ENCODE peak calls at places on chromosomes 16 and 17, in six cellular contexts. J is substantia nigra, Q is SHP77, W is upper lobe of right lung, R is left ventricle myocardium inferior, N is tibial nerve. H is an unnamed sample.

GRCh38 chr16:4293181-4293716 is 20.4 kb upstream of the TFAP4 start:
- DNase-seq in N (no peak), W (no peak), J (no peak), Q (no peak), R (no peak), H (no peak)

GRCh38 chr16:85385463-85386331 is 227.4 kb upstream of the GSE1 start:
- DNase-seq in W (peak; percentile 59), Q (no peak), R (peak; percentile 10), J (no peak), N (no peak), H (peak; percentile 11)

GRCh38 chr16:11783319-11784047 is 13.6 kb downstream of the ZC3H7A start:
- DNase-seq in R (no peak), Q (no peak), W (no peak), N (no peak), J (no peak), H (no peak)

GRCh38 chr16:89105599-89106151 is 12.0 kb downstream of the ACSF3 start:
- DNase-seq in N (no peak), J (no peak), W (peak; percentile 58), R (no peak), Q (no peak), H (no peak)

GRCh38 chr17:72413077-72414031 is 292.5 kb downstream of the SOX9 start:
- DNase-seq in R (no peak), N (no peak), J (no peak), Q (no peak), W (no peak), H (no peak)

GRCh38 chr16:17370233-17371013 is 100.3 kb downstream of the XYLT1 start:
- DNase-seq in N (no peak), Q (peak; percentile 11), R (no peak), J (no peak), W (no peak), H (no peak)

GRCh38 chr16:28531777-28532744 is 6.7 kb downstream of the NUPR1 start:
- DNase-seq in J (no peak), N (peak; percentile 87), W (peak; percentile 91), R (peak; percentile 83), Q (no peak), H (peak; percentile 69)

GRCh38 chr17:21460358-21460757 is 84.2 kb downstream of the KCNJ12 start:
- DNase-seq in W (no peak), J (no peak), R (no peak), Q (no peak), N (peak; percentile 27), H (no peak)

GRCh38 chr17:795721-796120 is 13.6 kb downstream of the MRM3 start:
- DNase-seq in W (no peak), R (no peak), N (no peak), J (no peak), Q (no peak), H (no peak)

GRCh38 chr17:2421315-2422147 is 20.7 kb upstream of the MNT start:
- DNase-seq in W (no peak), N (no peak), R (no peak), J (no peak), Q (no peak), H (peak; percentile 41)

GRCh38 chr16:21116148-21116693 is 34.4 kb downstream of the DNAH3 start:
- DNase-seq in J (no peak), Q (no peak), R (no peak), N (no peak), W (no peak), H (no peak)

GRCh38 chr16:24070851-24071250 is 185.3 kb upstream of the CACNG3 start:
- DNase-seq in W (no peak), J (no peak), Q (peak; percentile 14), N (no peak), R (no peak), H (peak; percentile 70)

GRCh38 chr17:82655038-82655479 is 6.8 kb upstream of the WDR45B start:
- DNase-seq in R (no peak), N (no peak), W (no peak), J (no peak), Q (no peak), H (no peak)

GRCh38 chr17:77942111-77942988 is 16.2 kb upstream of the TNRC6C start:
- DNase-seq in N (peak; percentile 36), R (peak; percentile 30), Q (no peak), W (no peak), J (peak; percentile 81), H (no peak)

GRCh38 chr16:59342669-59343068 is 608.6 kb upstream of the GOT2 start:
- DNase-seq in N (no peak), J (no peak), Q (no peak), R (no peak), W (no peak), H (no peak)

GRCh38 chr16:12158428-12158827 is 181.9 kb downstream of the SNX29 start:
- DNase-seq in R (no peak), N (no peak), J (no peak), Q (no peak), W (peak; percentile 25), H (no peak)

GRCh38 chr16:974606-975312 is 4.0 kb upstream of the LMF1 start:
- DNase-seq in R (no peak), J (peak; percentile 69), W (no peak), Q (no peak), N (no peak), H (no peak)

GRCh38 chr16:48231675-48232214 is 12.4 kb upstream of the LONP2 start:
- DNase-seq in R (peak; percentile 21), Q (peak; percentile 14), J (peak; percentile 31), N (no peak), W (no peak), H (peak; percentile 53)

GRCh38 chr16:19769239-19769638 is 51.2 kb downstream of the IQCK start:
- DNase-seq in J (no peak), N (no peak), W (no peak), R (no peak), Q (no peak), H (no peak)

GRCh38 chr16:89712476-89712805 is 8.3 kb downstream of the VPS9D1 start:
- DNase-seq in J (no peak), Q (peak; percentile 21), N (no peak), W (no peak), R (no peak), H (no peak)

GRCh38 chr17:58060596-58061191 is 22.5 kb upstream of the DYNLL2 start:
- DNase-seq in J (no peak), Q (no peak), W (no peak), N (no peak), R (peak; percentile 72), H (no peak)

GRCh38 chr16:12545292-12545610 is 258.4 kb downstream of the CPPED1 start:
- DNase-seq in J (peak; percentile 52), W (no peak), R (no peak), Q (no peak), N (no peak), H (no peak)

GRCh38 chr17:63946440-63947363 is 14.6 kb upstream of the CD79B start:
- DNase-seq in R (no peak), N (peak; percentile 36), W (no peak), J (peak; percentile 19), Q (no peak), H (peak; percentile 73)

GRCh38 chr17:64992325-64992802 is 64.2 kb downstream of the GNA13 start:
- DNase-seq in J (no peak), R (no peak), W (no peak), N (no peak), Q (no peak), H (no peak)

GRCh38 chr17:80630721-80631120 is 86.1 kb downstream of the RPTOR start:
- DNase-seq in R (no peak), W (no peak), Q (no peak), J (no peak), N (no peak), H (no peak)